ENCODE peak calls at places on chromosomes 16 and 17, in eight cellular contexts. G is uterus, W is adrenal gland, N is breast epithelium, E is ovary, Y is lower leg skin, Z is endothelial cell of umbilical vein, C is right lobe of liver. D is an unnamed sample.

GRCh38 chr16:51391798-51392511 is 240.9 kb upstream of the SALL1 start:
- DNase-seq in Z (no peak), W (no peak), C (no peak), Y (no peak), N (no peak), G (no peak), E (no peak), D (no peak)

GRCh38 chr16:74724820-74725549 is 24.3 kb upstream of the MLKL start:
- DNase-seq in Z (no peak), G (no peak), C (no peak), E (peak; percentile 56), Y (no peak), N (no peak), W (no peak), D (no peak)

GRCh38 chr17:41579484-41580243 is 7.0 kb downstream of the KRT14 start:
- DNase-seq in Z (peak; percentile 81), W (peak; percentile 95), E (peak; percentile 81), G (peak; percentile 48), N (peak; percentile 95), C (peak; percentile 64), Y (peak; percentile 89), D (peak; percentile 73)

GRCh38 chr17:13079010-13079409 is 61.2 kb upstream of the ELAC2 start:
- DNase-seq in N (no peak), C (no peak), G (no peak), Z (no peak), Y (no peak), W (no peak), E (no peak), D (no peak)

GRCh38 chr16:54191163-54191562 is 95.4 kb downstream of the IRX3 start:
- DNase-seq in Y (no peak), G (no peak), N (no peak), W (no peak), C (no peak), E (no peak), Z (no peak), D (no peak)

GRCh38 chr16:84319146-84319760 is 24.6 kb downstream of the WFDC1 start:
- DNase-seq in E (no peak), N (no peak), Z (no peak), Y (no peak), C (no peak), W (no peak), G (no peak), D (no peak)

GRCh38 chr16:67571464-67571863 is 9.1 kb downstream of the CTCF start:
- DNase-seq in C (no peak), Z (no peak), W (no peak), N (no peak), Y (no peak), E (no peak), G (no peak), D (no peak)

GRCh38 chr16:68800257-68800875 is 43.0 kb upstream of the TANGO6 start:
- DNase-seq in C (peak; percentile 55), W (peak; percentile 78), G (peak; percentile 66), E (peak; percentile 68), Z (peak; percentile 69), Y (peak; percentile 51), N (peak; percentile 72), D (peak; percentile 83)

GRCh38 chr17:8376302-8377067 is at the start of gene KRABD2:
- DNase-seq in N (peak; percentile 79), G (peak; percentile 85), Z (peak; percentile 92), W (peak; percentile 97), E (peak; percentile 92), Y (peak; percentile 77), C (peak; percentile 96), D (peak; percentile 91)

GRCh38 chr16:15811778-15812750 is 44.8 kb downstream of the MYH11 start:
- DNase-seq in Y (peak; percentile 38), G (no peak), Z (no peak), N (peak; percentile 44), E (no peak), C (no peak), W (no peak), D (no peak)

GRCh38 chr16:30092373-30093010 is 768 bp upstream of the TBX6 start:
- DNase-seq in Z (peak; percentile 94), W (peak; percentile 91), E (peak; percentile 88), N (no peak), Y (peak; percentile 82), C (peak; percentile 71), G (peak; percentile 72), D (peak; percentile 82)
- TF ChIP-seq POLR2A in Z (peak; percentile 5), W (peak; percentile 14), E (no peak), N (no peak), Y (no peak), C (no peak), G (no peak), D (peak; percentile 41)

GRCh38 chr16:8868272-8869211 is at the start of gene CARHSP1:
- DNase-seq in E (peak; percentile 91), G (peak; percentile 84), Z (peak; percentile 92), C (peak; percentile 91), W (peak; percentile 88), Y (peak; percentile 81), N (peak; percentile 79), D (peak; percentile 92)
- TF ChIP-seq POLR2A in E (peak; percentile 51), G (peak; percentile 62), Z (peak; percentile 72), C (peak; percentile 61), W (peak; percentile 81), Y (no peak), N (peak; percentile 55), D (peak; percentile 65)

DNA sequence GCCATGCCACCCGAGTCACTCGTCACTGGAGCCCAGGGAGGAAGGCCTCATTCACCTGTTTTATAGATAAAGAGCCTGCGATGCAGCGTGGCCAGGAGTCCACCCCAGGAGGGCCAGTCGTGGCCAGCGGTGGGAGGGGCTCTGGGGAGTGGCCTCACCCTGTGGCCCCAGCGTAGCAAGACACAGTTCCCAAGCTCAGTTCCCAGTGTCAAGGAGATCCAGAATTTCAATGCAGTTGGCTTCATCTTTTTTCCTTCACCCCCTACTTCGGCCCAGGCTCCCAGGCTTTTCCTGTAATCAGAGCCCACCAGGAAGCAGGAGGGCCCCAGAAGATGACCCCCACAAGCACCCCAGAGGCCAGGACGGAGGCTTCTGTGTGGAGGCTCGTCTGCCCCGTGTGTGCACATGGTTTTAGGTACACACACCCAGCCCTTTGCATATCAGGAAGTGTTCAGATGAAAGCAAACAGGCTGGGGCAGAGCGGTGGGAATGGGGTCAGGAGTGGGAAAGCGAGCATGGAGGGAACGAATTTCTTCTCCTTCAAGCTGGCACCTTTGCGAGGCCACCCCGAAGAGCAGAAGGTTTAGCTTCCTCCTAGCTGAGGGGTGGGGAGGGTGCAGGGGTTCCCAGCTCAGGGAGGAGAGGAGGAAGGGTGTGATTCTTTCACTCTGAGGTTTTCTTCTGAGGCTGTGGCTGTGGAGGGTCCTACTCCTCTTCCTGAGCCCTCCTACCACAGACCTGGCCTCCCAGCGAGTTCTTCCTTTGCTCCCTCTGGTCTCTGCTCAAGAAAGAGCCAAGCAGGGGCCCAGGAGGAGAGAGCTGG is 83.7 kb downstream of the ABR start:
- DNase-seq in Y (no peak), Z (no peak), E (no peak), G (no peak), W (no peak), C (no peak), N (no peak), D (no peak)
- TF ChIP-seq POLR2A in Y (no peak), Z (no peak), E (no peak), G (no peak), W (no peak), C (no peak), N (no peak), D (no peak)

DNA sequence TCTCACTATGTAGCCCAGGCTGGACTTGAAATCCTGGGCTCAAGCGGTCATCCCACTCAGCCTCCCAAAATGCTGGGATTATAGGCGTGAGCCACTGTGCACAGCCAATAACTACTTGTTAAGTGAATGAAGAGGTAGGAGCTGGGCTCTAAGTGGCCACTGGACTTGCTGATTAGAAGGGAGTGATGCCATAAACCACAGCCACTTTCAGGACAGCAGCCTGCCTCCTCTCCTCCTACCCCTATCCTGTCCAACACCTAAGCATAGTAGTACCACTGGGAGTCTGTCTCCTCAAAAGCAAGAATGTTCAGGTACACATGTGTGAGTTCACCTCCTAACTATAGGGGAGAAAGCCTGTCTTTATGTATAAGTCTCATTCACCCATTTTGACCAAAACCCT is 12.2 kb upstream of the COG7 start:
- DNase-seq in C (no peak), E (no peak), W (no peak), Z (no peak), Y (no peak), N (no peak), G (no peak), D (no peak)
- TF ChIP-seq POLR2A in C (no peak), E (no peak), W (no peak), Z (no peak), Y (no peak), N (no peak), G (no peak), D (no peak)

GRCh38 chr17:82636626-82637598 is 11.3 kb downstream of the WDR45B start:
- DNase-seq in W (no peak), Z (peak; percentile 22), N (peak; percentile 63), C (no peak), G (no peak), Y (no peak), E (no peak), D (no peak)
- TF ChIP-seq POLR2A in W (no peak), Z (no peak), N (no peak), C (no peak), G (no peak), Y (no peak), E (no peak), D (no peak)

GRCh38 chr16:2235234-2235651 is 1.0 kb upstream of the DNASE1L2 start:
- DNase-seq in W (no peak), E (no peak), C (no peak), Z (no peak), G (no peak), Y (no peak), N (no peak), D (no peak)

GRCh38 chr16:2237076-2237551 is 870 bp downstream of the DNASE1L2 start:
- DNase-seq in C (no peak), Z (no peak), N (no peak), E (no peak), W (no peak), G (no peak), Y (no peak), D (no peak)

GRCh38 chr16:2234813-2235170 is 1.5 kb upstream of the DNASE1L2 start:
- DNase-seq in W (no peak), Z (no peak), E (no peak), Y (no peak), C (no peak), N (no peak), G (no peak), D (no peak)

GRCh38 chr16:2236362-2237075 is at the start of gene DNASE1L2:
- DNase-seq in Z (peak; percentile 25), E (no peak), C (no peak), G (no peak), W (no peak), Y (no peak), N (no peak), D (no peak)

DNA sequence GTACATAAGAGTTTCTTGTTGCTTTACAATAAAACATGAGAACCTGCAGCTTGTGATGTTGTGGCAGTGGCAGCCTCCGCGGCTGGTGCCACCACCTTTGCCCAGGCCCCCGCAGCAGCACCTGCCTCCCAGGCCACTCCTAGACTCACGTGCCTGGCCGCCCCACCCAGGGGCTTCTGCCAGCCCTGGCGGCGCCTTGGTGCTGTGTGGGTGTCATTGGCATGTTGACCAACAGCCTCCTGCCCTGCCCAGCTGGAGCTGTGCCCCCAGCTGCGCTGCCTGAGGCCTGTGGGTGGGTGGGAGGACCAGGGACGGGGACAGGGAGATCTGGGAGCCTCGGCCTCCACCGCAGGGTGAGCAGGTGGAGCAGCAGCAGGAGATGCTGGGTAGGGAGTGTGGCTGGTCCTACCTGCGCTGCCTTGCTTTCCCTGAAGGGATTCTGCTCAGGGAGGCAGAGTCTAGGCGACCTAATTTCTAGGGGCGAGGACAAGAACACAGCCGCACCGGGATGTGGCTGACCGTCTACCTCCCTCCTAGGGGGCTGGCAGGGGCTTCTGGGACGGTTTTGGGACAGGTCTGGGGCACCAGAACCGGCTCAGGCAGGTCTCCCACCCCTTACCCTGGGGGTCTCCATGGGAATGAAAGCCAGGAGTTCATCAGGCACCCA is 416 bp upstream of the DNASE1L2 start:
- DNase-seq in E (no peak), G (no peak), N (no peak), Y (no peak), W (no peak), C (no peak), Z (no peak), D (no peak)
- TF ChIP-seq POLR2A in E (no peak), G (no peak), N (no peak), Y (no peak), W (no peak), C (no peak), Z (no peak), D (no peak)